ENCODE peak calls at places on chromosomes 2 and 18, in seven cellular contexts. One of them, this sample, is unnamed.

GRCh38 chr18:59561596-59561995 is 135.6 kb downstream of the CCBE1 start:
- DNase-seq in T follicular helper cell: no peak
- DNase-seq in naive B cell: no peak
- DNase-seq in mammary epithelial cell: no peak
- DNase-seq in dermis blood vessel endothelial cell: no peak
- DNase-seq in smooth muscle cell of the brain vasculature: no peak
- DNase-seq in NCI-H1092: no peak
- DNase-seq in this sample: no peak

GRCh38 chr18:46756559-46757201 is at the start of gene ST8SIA5:
- DNase-seq in mammary epithelial cell: no peak
- DNase-seq in T follicular helper cell: no peak
- DNase-seq in smooth muscle cell of the brain vasculature: no peak
- DNase-seq in naive B cell: no peak
- DNase-seq in NCI-H1092: peak; percentile 74
- DNase-seq in dermis blood vessel endothelial cell: no peak
- DNase-seq in this sample: no peak

GRCh38 chr2:54503192-54503591 is 47.1 kb downstream of the SPTBN1 start:
- DNase-seq in NCI-H1092: no peak
- DNase-seq in T follicular helper cell: peak; percentile 6
- DNase-seq in dermis blood vessel endothelial cell: peak; percentile 76
- DNase-seq in smooth muscle cell of the brain vasculature: no peak
- DNase-seq in mammary epithelial cell: no peak
- DNase-seq in naive B cell: peak; percentile 10
- DNase-seq in this sample: peak; percentile 12

GRCh38 chr18:59634096-59634495 is 63.1 kb downstream of the CCBE1 start:
- DNase-seq in naive B cell: no peak
- DNase-seq in dermis blood vessel endothelial cell: no peak
- DNase-seq in NCI-H1092: no peak
- DNase-seq in T follicular helper cell: no peak
- DNase-seq in smooth muscle cell of the brain vasculature: peak; percentile 64
- DNase-seq in mammary epithelial cell: no peak
- DNase-seq in this sample: no peak

GRCh38 chr18:62070306-62070705 is 116.5 kb downstream of the PIGN start:
- DNase-seq in mammary epithelial cell: no peak
- DNase-seq in T follicular helper cell: no peak
- DNase-seq in dermis blood vessel endothelial cell: no peak
- DNase-seq in smooth muscle cell of the brain vasculature: no peak
- DNase-seq in NCI-H1092: no peak
- DNase-seq in naive B cell: no peak
- DNase-seq in this sample: no peak

GRCh38 chr2:118847447-118848172 is at the start of gene EN1:
- DNase-seq in T follicular helper cell: no peak
- DNase-seq in mammary epithelial cell: no peak
- DNase-seq in naive B cell: no peak
- DNase-seq in smooth muscle cell of the brain vasculature: no peak
- DNase-seq in NCI-H1092: no peak
- DNase-seq in dermis blood vessel endothelial cell: no peak
- DNase-seq in this sample: no peak

GRCh38 chr2:55103039-55103438 is 52.8 kb upstream of the RTN4 start:
- DNase-seq in T follicular helper cell: no peak
- DNase-seq in mammary epithelial cell: no peak
- DNase-seq in NCI-H1092: no peak
- DNase-seq in smooth muscle cell of the brain vasculature: no peak
- DNase-seq in naive B cell: no peak
- DNase-seq in dermis blood vessel endothelial cell: peak; percentile 84
- DNase-seq in this sample: no peak

GRCh38 chr18:37160038-37160745 is 331.3 kb downstream of the KIAA1328 start:
- DNase-seq in NCI-H1092: no peak
- DNase-seq in smooth muscle cell of the brain vasculature: no peak
- DNase-seq in naive B cell: no peak
- DNase-seq in T follicular helper cell: no peak
- DNase-seq in mammary epithelial cell: no peak
- DNase-seq in dermis blood vessel endothelial cell: no peak
- DNase-seq in this sample: no peak

GRCh38 chr2:127829845-127830246 is 18.9 kb upstream of the WDR33 start:
- DNase-seq in T follicular helper cell: peak; percentile 51
- DNase-seq in smooth muscle cell of the brain vasculature: no peak
- DNase-seq in dermis blood vessel endothelial cell: peak; percentile 12
- DNase-seq in naive B cell: peak; percentile 88
- DNase-seq in NCI-H1092: no peak
- DNase-seq in mammary epithelial cell: peak; percentile 49
- DNase-seq in this sample: no peak

GRCh38 chr2:88016948-88017779 is 817 bp upstream of the RNU2-63P start:
- DNase-seq in NCI-H1092: peak; percentile 25
- DNase-seq in T follicular helper cell: no peak
- DNase-seq in dermis blood vessel endothelial cell: peak; percentile 4
- DNase-seq in mammary epithelial cell: peak; percentile 77
- DNase-seq in naive B cell: no peak
- DNase-seq in smooth muscle cell of the brain vasculature: no peak
- DNase-seq in this sample: no peak

GRCh38 chr2:30823452-30823851 is 16.2 kb upstream of the CAPN13 start:
- DNase-seq in mammary epithelial cell: no peak
- DNase-seq in NCI-H1092: no peak
- DNase-seq in T follicular helper cell: no peak
- DNase-seq in naive B cell: no peak
- DNase-seq in dermis blood vessel endothelial cell: no peak
- DNase-seq in smooth muscle cell of the brain vasculature: no peak
- DNase-seq in this sample: no peak

GRCh38 chr2:229519655-229520054 is 194.7 kb downstream of the DNER start:
- DNase-seq in mammary epithelial cell: no peak
- DNase-seq in smooth muscle cell of the brain vasculature: no peak
- DNase-seq in naive B cell: no peak
- DNase-seq in NCI-H1092: no peak
- DNase-seq in T follicular helper cell: no peak
- DNase-seq in dermis blood vessel endothelial cell: no peak
- DNase-seq in this sample: no peak

GRCh38 chr2:230691005-230691647 is 21.5 kb upstream of the CAB39 start:
- DNase-seq in smooth muscle cell of the brain vasculature: no peak
- DNase-seq in T follicular helper cell: no peak
- DNase-seq in NCI-H1092: no peak
- DNase-seq in dermis blood vessel endothelial cell: no peak
- DNase-seq in mammary epithelial cell: peak; percentile 98
- DNase-seq in naive B cell: no peak
- DNase-seq in this sample: no peak

GRCh38 chr2:55607717-55608116 is 9.7 kb downstream of the PPP4R3B start:
- DNase-seq in NCI-H1092: no peak
- DNase-seq in T follicular helper cell: no peak
- DNase-seq in smooth muscle cell of the brain vasculature: no peak
- DNase-seq in naive B cell: no peak
- DNase-seq in dermis blood vessel endothelial cell: no peak
- DNase-seq in mammary epithelial cell: no peak
- DNase-seq in this sample: no peak

GRCh38 chr2:10829304-10829703 is 16.7 kb upstream of the PDIA6 start:
- DNase-seq in dermis blood vessel endothelial cell: no peak
- DNase-seq in NCI-H1092: no peak
- DNase-seq in T follicular helper cell: no peak
- DNase-seq in smooth muscle cell of the brain vasculature: no peak
- DNase-seq in naive B cell: no peak
- DNase-seq in mammary epithelial cell: no peak
- DNase-seq in this sample: no peak

GRCh38 chr2:226601881-226602280 is 197.7 kb downstream of the IRS1 start:
- DNase-seq in mammary epithelial cell: no peak
- DNase-seq in naive B cell: no peak
- DNase-seq in smooth muscle cell of the brain vasculature: no peak
- DNase-seq in T follicular helper cell: no peak
- DNase-seq in NCI-H1092: no peak
- DNase-seq in dermis blood vessel endothelial cell: no peak
- DNase-seq in this sample: no peak

This sample was measured in SHP77 treated with DMSO at 0.1 percent for 48 hours.